ENCODE peak calls at places on chromosomes 1 and 21, in four cellular contexts. S is T-helper 22 cell, X is GM03348, M is T-helper 2 cell. E is an unnamed sample.
A peak's percentile ranks its signal among the peaks of the same experiment; 100 is the strongest.

GRCh38 chr1:48019714-48020315 is 22.6 kb upstream of the TRABD2B start:
- DNase-seq in M (no peak), X (no peak), S (no peak), E (no peak)

GRCh38 chr21:44876849-44877575 is 3.5 kb upstream of the PTTG1IP start:
- DNase-seq in S (no peak), X (no peak), M (no peak), E (no peak)

GRCh38 chr1:6249732-6250689 is 6.0 kb downstream of the HES3 start:
- DNase-seq in X (no peak), S (no peak), M (no peak), E (no peak)

GRCh38 chr1:172678990-172679772 is 20.3 kb downstream of the FASLG start:
- DNase-seq in S (no peak), M (peak; percentile 5), X (no peak), E (no peak)

GRCh38 chr1:31605908-31606427 is 11.5 kb upstream of the HCRTR1 start:
- DNase-seq in S (no peak), M (no peak), X (no peak), E (peak; percentile 47)

GRCh38 chr1:1599919-1600860 is at the start of gene FNDC10:
- DNase-seq in S (no peak), M (no peak), X (peak; percentile 55), E (no peak)

GRCh38 chr1:56626546-56626945 is 18.6 kb upstream of the PRKAA2 start:
- DNase-seq in X (peak; percentile 56), S (no peak), M (no peak), E (peak; percentile 55)

GRCh38 chr1:209783338-209783737 is 1.0 kb downstream of the C1orf74 start:
- DNase-seq in S (no peak), X (no peak), M (no peak), E (no peak)

GRCh38 chr1:214303106-214303505 is 22.1 kb downstream of the SMYD2 start:
- DNase-seq in M (no peak), S (no peak), X (peak; percentile 19), E (no peak)

GRCh38 chr1:228984646-228985631 is 249.7 kb downstream of the RHOU start:
- DNase-seq in S (no peak), M (no peak), X (no peak), E (no peak)

GRCh38 chr1:218408942-218409341 is 63.8 kb downstream of the TGFB2 start:
- DNase-seq in X (no peak), M (no peak), S (no peak), E (no peak)

GRCh38 chr1:31637915-31638673 is 6.6 kb downstream of the PEF1 start:
- DNase-seq in X (no peak), S (no peak), M (no peak), E (no peak)

GRCh38 chr1:69175078-69175477 is 392.6 kb upstream of the LRRC7 start:
- DNase-seq in S (no peak), M (no peak), X (no peak), E (no peak)

GRCh38 chr1:154479764-154480421 is 22.1 kb upstream of the TDRD10 start:
- DNase-seq in M (no peak), S (no peak), X (peak; percentile 89), E (peak; percentile 90)

GRCh38 chr1:29851666-29852065 is 615.3 kb downstream of the PTPRU start:
- DNase-seq in S (no peak), M (no peak), X (no peak), E (no peak)